ENCODE peak calls at places on chromosome 14, in four cellular contexts. N, T, L and E are unnamed samples.

GRCh38 chr14:32602699-32603098 is 273.6 kb downstream of the AKAP6 start:
- DNase-seq in N (no peak), L (no peak), T (no peak), E (no peak)

GRCh38 chr14:99699071-99699760 is 15.1 kb downstream of the CYP46A1 start:
- DNase-seq in T (no peak), L (no peak), N (no peak), E (no peak)

GRCh38 chr14:80607430-80608200 is 333.9 kb downstream of the CEP128 start:
- DNase-seq in N (no peak), T (no peak), L (no peak), E (peak)

GRCh38 chr14:71651228-71651627 is 281.0 kb upstream of the RGS6 start:
- DNase-seq in T (no peak), L (no peak), N (peak), E (peak)

GRCh38 chr14:32022938-32023466 is 54.1 kb upstream of the ARHGAP5 start:
- DNase-seq in N (no peak), T (no peak), L (no peak), E (no peak)

GRCh38 chr14:35687335-35687939 is 121.7 kb downstream of the RALGAPA1 start:
- DNase-seq in T (no peak), L (peak), N (peak), E (peak)

GRCh38 chr14:51575225-51576111 is 76.2 kb upstream of the FRMD6 start:
- DNase-seq in T (peak), L (no peak), N (no peak), E (no peak)

GRCh38 chr14:61620130-61620946 is 75.0 kb upstream of the HIF1A start:
- DNase-seq in L (no peak), T (no peak), N (peak), E (peak)

GRCh38 chr14:95040723-95041476 is 116.4 kb downstream of the DICER1 start:
- DNase-seq in L (no peak), T (no peak), N (no peak), E (no peak)

GRCh38 chr14:67270354-67270753 is 29.1 kb downstream of the PALS1 start:
- DNase-seq in T (no peak), L (no peak), N (no peak), E (no peak)

GRCh38 chr14:101174522-101174838 is 271.0 kb upstream of the RTL1 start:
- DNase-seq in N (no peak), L (no peak), T (no peak), E (no peak)

GRCh38 chr14:35051796-35052195 is 5.7 kb downstream of the FAM177A1 start:
- DNase-seq in T (no peak), N (peak), L (no peak), E (peak)

GRCh38 chr14:58313699-58314098 is 15.3 kb downstream of the ARID4A start:
- DNase-seq in L (no peak), N (no peak), T (no peak), E (no peak)

GRCh38 chr14:106564058-106564643 is 1037.8 kb downstream of the TMEM121 start:
- DNase-seq in L (peak), N (no peak), T (no peak), E (no peak)

GRCh38 chr14:48957486-48957885 is 628.7 kb downstream of the RPS29 start:
- DNase-seq in T (no peak), L (no peak), N (no peak), E (no peak)

GRCh38 chr14:103292426-103293374 is 41.3 kb upstream of the EIF5 start:
- DNase-seq in N (peak), L (peak), T (peak), E (peak)

GRCh38 chr14:50399251-50400032 is 2.8 kb upstream of the CDKL1 start:
- DNase-seq in L (peak), T (no peak), N (no peak), E (peak)

GRCh38 chr14:37594238-37594915 is 672 bp downstream of the FOXA1 start:
- DNase-seq in T (peak), N (peak), L (peak), E (peak)

GRCh38 chr14:30389134-30389900 is 169.6 kb upstream of the G2E3 start:
- DNase-seq in N (peak), L (no peak), T (no peak), E (peak)

GRCh38 chr14:68806526-68807147 is 13.8 kb upstream of the ZFP36L1 start:
- DNase-seq in T (no peak), L (peak), N (no peak), E (no peak)

GRCh38 chr14:96739511-96739910 is 57.7 kb upstream of the VRK1 start:
- DNase-seq in N (no peak), T (no peak), L (no peak), E (no peak)

GRCh38 chr14:59583755-59584154 is 7.1 kb upstream of the CCDC175 start:
- DNase-seq in T (no peak), L (no peak), N (peak), E (peak)

GRCh38 chr14:73173092-73173735 is 36.9 kb downstream of the PSEN1 start:
- DNase-seq in N (peak), T (no peak), L (no peak), E (peak)

GRCh38 chr14:96630281-96630680 is 128.1 kb downstream of the PAPOLA start:
- DNase-seq in N (no peak), T (no peak), L (no peak), E (no peak)

GRCh38 chr14:72688990-72689677 is 204.8 kb downstream of the DPF3 start:
- DNase-seq in T (no peak), L (no peak), N (no peak), E (no peak)

DNA sequence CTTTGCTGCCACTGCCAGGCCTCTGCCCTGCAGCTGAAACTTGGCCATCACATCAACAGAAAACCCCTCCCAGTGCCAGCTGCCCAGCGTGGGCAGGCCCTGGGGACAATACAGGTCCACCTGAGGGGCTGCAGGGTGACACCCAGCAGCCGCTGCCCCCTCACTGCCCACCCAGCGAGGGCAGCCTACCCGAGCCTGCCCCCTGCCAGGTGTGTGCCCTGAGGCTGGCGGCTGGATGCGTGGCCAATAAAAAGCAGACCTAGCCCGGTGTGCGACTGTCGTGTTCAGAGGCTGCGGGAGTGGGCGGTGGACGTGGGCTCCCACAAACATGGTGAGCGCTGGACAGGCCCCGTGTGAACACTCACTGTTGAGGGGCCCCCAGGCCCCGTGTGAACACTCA is 4.7 kb upstream of the ADSS1 start:
- DNase-seq in N (no peak), L (no peak), T (no peak), E (no peak)
- TF ChIP-seq CTCF in N (no peak), L (no peak), T (no peak), E (no peak)

DNA sequence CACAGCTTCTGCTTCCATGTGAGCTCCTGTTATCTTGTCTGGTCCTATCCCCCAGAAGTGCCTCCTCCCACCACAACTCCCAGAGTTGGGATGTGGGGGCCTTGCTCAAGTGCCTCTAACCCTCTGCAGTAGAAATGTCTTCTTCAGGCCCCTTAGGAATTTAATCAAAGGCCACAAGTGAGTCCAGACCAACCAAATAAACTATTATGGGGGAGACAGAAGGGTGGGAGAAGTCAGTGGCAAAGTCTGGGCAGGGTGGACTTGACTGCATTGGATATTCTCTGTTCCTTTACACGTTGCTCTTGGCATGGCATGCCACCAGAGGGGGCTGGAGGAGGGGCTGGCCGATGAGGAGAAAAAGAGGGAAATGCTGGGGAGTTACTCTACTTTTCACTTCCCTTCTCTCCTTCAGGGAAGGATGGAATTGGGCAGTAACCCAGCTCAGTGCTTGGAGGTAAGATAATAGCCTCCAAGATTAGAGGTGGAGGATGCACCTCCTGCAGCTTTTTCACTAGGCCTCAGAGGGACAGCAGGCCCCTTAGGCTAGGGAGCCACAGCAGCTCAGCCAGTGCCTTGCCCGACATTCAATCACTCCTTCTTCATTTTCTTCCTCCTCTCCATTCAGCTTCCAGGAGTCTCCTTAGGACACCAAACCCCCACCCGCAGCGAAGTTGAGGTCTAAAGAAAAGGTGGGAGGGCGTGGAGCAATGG is 1.2 kb upstream of the AP1G2 start:
- DNase-seq in L (peak), T (no peak), N (no peak), E (no peak)
- H3K4me3 ChIP-seq in L (no peak), T (no peak), N (no peak), E (no peak)

GRCh38 chr14:93929048-93929535 is 1.9 kb downstream of the FAM181A start:
- DNase-seq in T (no peak), N (no peak), L (no peak), E (no peak)

GRCh38 chr14:93928184-93929047 is 1.3 kb downstream of the FAM181A start:
- DNase-seq in T (no peak), L (no peak), N (no peak), E (no peak)

GRCh38 chr14:93930296-93930988 is 3.3 kb downstream of the FAM181A start:
- DNase-seq in N (no peak), T (no peak), L (no peak), E (no peak)

GRCh38 chr14:93930989-93931307 is 3.8 kb downstream of the FAM181A start:
- DNase-seq in N (no peak), L (no peak), T (no peak), E (no peak)

DNA sequence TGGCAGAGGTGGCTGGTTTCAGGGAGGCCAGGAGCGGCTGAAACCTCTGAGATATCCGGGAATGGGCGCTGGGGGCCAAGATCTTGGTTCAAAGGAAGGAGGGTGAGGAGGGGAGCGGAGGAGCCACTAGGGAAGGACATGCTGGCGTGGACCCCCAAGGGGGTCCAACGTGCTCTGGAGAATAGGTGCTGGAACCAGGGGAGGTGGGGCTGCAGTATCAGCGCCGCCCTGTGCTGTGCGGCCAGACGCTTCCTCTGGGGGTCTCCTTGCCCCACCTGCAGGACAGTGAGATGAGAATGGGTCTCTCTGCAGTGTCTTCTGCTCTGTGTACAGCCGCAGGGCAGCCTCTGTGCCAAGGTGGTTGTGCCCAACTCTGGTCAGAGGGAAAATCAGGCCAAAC is 2.5 kb downstream of the FAM181A start:
- DNase-seq in T (no peak), N (no peak), L (no peak), E (no peak)
- TF ChIP-seq CTCF in T (no peak), N (no peak), L (no peak), E (no peak)

GRCh38 chr14:74956000-74956279 is 543 bp upstream of the PGF start:
- DNase-seq in N (no peak), T (no peak), L (no peak), E (no peak)
- H3K4me3 ChIP-seq in N (peak), T (peak), L (no peak), E (peak)

GRCh38 chr14:64821651-64822050 is 58.1 kb downstream of the SPTB start:
- DNase-seq in N (no peak), T (no peak), L (no peak), E (no peak)

GRCh38 chr14:64826333-64826732 is 53.4 kb downstream of the SPTB start:
- DNase-seq in T (no peak), L (no peak), N (no peak), E (no peak)

GRCh38 chr14:64825006-64825405 is 54.7 kb downstream of the SPTB start:
- DNase-seq in T (no peak), L (no peak), N (no peak), E (no peak)

GRCh38 chr14:64825498-64825897 is 54.2 kb downstream of the SPTB start:
- DNase-seq in L (no peak), N (no peak), T (no peak), E (no peak)

GRCh38 chr14:64823305-64823985 is 56.3 kb downstream of the SPTB start:
- DNase-seq in L (peak), N (no peak), T (peak), E (peak)
- TF ChIP-seq CTCF in L (peak), N (peak), T (peak), E (peak)